ENCODE peak calls at places on chromosomes 16 and 17, in four cellular contexts. S is right lobe of liver, I is neural progenitor cell, K is tibial artery. M is an unnamed sample.
A peak's percentile ranks its signal among the peaks of the same experiment; 100 is the strongest.

GRCh38 chr17:9242983-9243382 is 221.7 kb downstream of the NTN1 start:
- DNase-seq in S (no peak), I (no peak), K (no peak), M (no peak)

GRCh38 chr17:67212716-67213417 is 32.1 kb downstream of the HELZ start:
- DNase-seq in S (no peak), I (no peak), K (no peak), M (no peak)

GRCh38 chr17:76540381-76541300 is 797 bp downstream of the PRCD start:
- DNase-seq in S (peak; percentile 89), I (peak; percentile 96), K (peak; percentile 91), M (peak; percentile 92)

GRCh38 chr17:78258323-78259229 is 27.1 kb downstream of the TMEM235 start:
- DNase-seq in S (no peak), I (peak; percentile 8), K (peak; percentile 51), M (peak; percentile 86)

GRCh38 chr16:49924078-49924477 is 68.2 kb upstream of the ZNF423 start:
- DNase-seq in S (no peak), I (no peak), K (no peak), M (no peak)

GRCh38 chr17:14792751-14793150 is 472.4 kb downstream of the PMP22 start:
- DNase-seq in S (peak; percentile 54), I (no peak), K (no peak), M (no peak)

GRCh38 chr17:65987988-65988387 is 203.9 kb downstream of the CEP112 start:
- DNase-seq in S (no peak), I (peak; percentile 64), K (no peak), M (no peak)

GRCh38 chr16:8999800-9000199 is 36.1 kb upstream of the USP7 start:
- DNase-seq in S (no peak), I (no peak), K (no peak), M (no peak)

GRCh38 chr16:66266436-66267286 is 99.8 kb upstream of the CDH5 start:
- DNase-seq in S (no peak), I (peak; percentile 48), K (peak; percentile 78), M (peak; percentile 61)

GRCh38 chr17:79919164-79919585 is 79.9 kb upstream of the CBX4 start:
- DNase-seq in S (peak; percentile 98), I (no peak), K (peak; percentile 84), M (peak; percentile 95)

GRCh38 chr17:32927201-32927723 is 691 bp upstream of the TMEM98 start:
- DNase-seq in S (no peak), I (no peak), K (peak; percentile 26), M (no peak)

GRCh38 chr16:23640669-23640958 is 496 bp downstream of the PALB2 start:
- DNase-seq in S (no peak), I (no peak), K (no peak), M (no peak)

GRCh38 chr17:64264891-64265290 is 1.8 kb upstream of the TEX2 start:
- DNase-seq in S (no peak), I (no peak), K (no peak), M (no peak)

GRCh38 chr17:62705116-62705515 is 77.6 kb downstream of the MRC2 start:
- DNase-seq in S (peak; percentile 25), I (peak; percentile 30), K (no peak), M (no peak)

GRCh38 chr16:16033208-16033717 is 83.8 kb downstream of the ABCC1 start:
- DNase-seq in S (no peak), I (no peak), K (no peak), M (no peak)

GRCh38 chr16:16101585-16101984 is 121.7 kb downstream of the ABCC6 start:
- DNase-seq in S (no peak), I (no peak), K (no peak), M (no peak)

DNA sequence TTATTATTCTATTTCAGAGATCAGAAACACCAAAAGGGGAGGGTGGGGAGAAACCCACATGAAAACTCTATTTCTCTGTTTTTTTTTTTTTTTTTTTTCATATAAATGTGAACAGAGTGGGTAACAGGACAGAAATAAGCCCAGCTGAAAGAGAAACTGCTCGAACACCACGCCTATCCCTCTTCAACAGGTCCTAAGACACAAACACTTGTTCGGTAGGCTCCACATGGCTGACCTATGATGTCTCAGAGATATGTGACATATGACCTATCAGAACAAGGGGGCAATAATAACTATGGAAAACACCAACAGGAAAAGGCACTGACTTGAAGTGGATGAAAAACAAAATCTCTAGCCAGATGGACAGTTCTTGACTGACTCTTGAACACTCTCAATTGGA is 44.8 kb downstream of the PARN start:
- DNase-seq in S (no peak), I (no peak), K (no peak), M (no peak)
- H3K36me3 ChIP-seq in S (no peaks in the 10 kb centered on the region), I (peaks cover 10% of the 10 kb centered on the region), K (peaks cover 83% of the 10 kb centered on the region), M (peaks cover 92% of the 10 kb centered on the region)

DNA sequence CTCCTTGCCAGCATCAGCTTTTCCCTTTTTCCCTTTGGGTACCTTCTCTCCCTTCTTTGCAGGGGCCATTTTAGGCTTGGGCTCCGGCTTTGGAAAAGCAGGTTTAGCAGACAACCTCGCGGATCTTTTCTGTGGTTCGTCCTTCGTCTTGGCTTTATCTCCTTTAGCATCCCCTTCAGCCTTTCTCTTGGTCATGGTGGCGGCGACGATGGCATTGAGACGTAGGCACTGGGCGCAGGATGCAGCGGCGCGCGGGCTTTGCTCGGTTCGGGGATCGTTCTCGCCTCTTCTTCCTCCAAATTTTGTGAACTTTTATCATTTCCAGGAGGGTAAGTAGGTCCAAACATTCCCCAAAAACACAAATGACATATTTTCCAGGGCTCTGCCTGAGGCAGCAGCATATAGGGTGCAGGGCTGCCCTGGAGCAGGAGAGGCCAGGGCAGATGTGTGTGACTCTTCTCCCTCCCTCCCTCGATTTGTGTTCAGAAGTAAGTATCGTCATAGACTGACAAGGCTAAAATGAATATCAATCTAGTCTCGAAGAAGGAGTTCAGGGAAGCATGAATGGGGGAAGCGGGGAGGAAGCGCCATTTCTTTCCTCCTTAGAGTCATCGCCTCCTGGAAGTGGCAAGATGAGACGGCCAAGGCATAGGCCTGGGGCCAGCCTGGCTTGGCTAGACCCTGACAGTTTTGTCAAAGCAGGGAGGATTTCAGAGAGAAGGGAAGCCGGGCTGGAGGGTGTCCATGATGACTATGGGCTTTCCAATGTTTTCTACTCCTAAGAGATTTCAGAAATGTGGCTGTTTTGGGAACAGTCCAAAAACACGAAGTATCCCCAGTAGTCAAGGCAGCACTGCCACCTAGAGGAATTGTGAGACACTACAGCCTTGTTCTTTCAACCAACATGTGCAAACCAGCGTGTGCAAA is 13.2 kb downstream of the CHCT1 start:
- DNase-seq in S (no peak), I (peak; percentile 80), K (peak; percentile 83), M (no peak)
- H3K4me3 ChIP-seq in S (no peak overlapping the region), I (no peak overlapping the region), K (no peak overlapping the region), M (no peak overlapping the region)

DNA sequence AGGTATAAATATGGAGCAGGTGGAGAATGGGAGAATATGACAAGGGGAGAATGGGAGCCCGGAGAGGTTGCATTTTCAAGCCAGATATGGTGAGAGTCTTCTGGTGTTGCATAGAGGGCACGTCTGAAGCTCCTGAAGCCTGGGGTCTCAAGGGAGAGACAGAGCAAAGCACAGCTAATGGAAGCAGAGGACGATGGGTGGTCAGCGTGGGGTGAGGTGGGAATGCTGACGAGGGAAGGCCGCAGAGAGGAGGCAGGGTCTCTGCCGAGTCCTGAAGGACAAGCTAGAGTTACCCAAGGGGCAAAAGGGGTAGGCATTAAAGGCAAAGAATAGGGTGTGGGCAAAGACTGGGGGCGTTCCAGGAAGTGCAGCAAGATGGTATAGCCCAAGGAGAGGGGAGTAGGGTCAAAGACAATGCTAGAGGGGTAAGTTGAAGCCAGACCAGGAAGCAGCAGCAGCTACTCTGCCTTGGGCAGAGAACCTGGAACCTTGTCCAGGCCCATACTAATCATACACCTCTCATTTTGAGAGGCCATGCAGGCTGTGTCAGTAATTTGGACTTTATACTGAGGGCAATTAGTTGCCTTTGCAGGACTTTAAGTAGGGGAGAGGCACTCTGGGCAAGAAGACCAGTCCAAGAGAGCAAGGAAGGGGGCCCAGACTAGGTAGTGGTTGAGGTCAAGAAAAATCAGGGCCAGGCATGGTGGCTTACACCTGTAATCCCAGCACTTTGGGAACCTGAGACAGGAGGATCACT is 2.7 kb downstream of the OTOP3 start:
- DNase-seq in S (no peak), I (no peak), K (no peak), M (no peak)
- H3K36me3 ChIP-seq in S (no peaks in the 10 kb centered on the region), I (no peaks in the 10 kb centered on the region), K (no peaks in the 10 kb centered on the region), M (no peaks in the 10 kb centered on the region)

DNA sequence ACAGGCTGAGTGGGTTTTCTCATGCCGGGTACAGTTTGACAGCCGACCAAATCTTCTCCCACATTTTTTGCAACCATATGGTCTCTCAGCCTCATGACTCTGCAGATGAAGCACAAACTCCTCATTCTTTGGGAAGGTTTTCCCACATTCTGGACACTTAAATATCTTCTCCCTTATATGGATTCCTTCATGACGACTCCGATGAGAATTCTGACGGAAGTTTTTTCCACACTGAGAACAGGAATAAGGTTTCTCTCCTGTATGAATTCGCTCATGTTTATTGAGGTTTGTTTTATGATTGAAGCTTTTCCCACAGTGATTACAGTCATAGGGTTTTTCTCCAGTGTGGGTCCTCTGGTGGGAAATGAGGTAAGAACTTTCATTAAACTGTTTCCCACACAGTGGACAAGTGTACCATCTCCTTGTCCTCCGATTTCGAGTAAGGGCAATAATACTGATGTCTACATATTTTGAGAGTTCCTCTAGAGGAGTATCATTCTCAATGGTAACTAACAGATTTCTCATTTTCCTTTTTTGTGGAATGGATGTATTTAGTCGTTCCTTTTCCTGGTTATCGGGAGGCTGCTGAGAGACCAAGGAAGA is 10.9 kb downstream of the ZNF200 start:
- DNase-seq in S (no peak), I (no peak), K (no peak), M (no peak)
- H3K4me3 ChIP-seq in S (no peak overlapping the region), I (no peak overlapping the region), K (no peak overlapping the region), M (no peak overlapping the region)

DNA sequence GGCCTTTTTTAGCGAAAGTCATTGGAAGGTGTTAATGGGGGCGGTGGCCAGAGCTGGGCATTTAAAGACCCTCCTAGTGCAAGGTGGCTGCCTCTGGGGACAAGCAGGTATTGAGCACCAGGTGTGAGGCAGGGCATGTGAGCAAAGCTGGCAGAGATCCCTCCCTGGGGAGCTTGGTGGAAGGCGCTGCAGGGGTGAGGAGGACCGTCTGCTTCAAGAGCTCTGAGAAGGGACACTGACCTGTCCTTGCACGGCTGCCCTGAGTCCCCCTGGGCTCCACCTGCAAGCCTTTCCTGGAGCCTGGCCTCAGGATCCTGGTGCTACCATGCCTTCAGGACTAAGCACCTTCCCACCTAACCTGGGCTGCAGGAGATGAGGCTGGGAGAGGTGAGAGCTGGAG is 127.0 kb upstream of the CIBAR2 start:
- DNase-seq in S (no peak), I (no peak), K (no peak), M (no peak)
- H3K36me3 ChIP-seq in S (no peaks in the 10 kb centered on the region), I (no peaks in the 10 kb centered on the region), K (no peaks in the 10 kb centered on the region), M (no peaks in the 10 kb centered on the region)

DNA sequence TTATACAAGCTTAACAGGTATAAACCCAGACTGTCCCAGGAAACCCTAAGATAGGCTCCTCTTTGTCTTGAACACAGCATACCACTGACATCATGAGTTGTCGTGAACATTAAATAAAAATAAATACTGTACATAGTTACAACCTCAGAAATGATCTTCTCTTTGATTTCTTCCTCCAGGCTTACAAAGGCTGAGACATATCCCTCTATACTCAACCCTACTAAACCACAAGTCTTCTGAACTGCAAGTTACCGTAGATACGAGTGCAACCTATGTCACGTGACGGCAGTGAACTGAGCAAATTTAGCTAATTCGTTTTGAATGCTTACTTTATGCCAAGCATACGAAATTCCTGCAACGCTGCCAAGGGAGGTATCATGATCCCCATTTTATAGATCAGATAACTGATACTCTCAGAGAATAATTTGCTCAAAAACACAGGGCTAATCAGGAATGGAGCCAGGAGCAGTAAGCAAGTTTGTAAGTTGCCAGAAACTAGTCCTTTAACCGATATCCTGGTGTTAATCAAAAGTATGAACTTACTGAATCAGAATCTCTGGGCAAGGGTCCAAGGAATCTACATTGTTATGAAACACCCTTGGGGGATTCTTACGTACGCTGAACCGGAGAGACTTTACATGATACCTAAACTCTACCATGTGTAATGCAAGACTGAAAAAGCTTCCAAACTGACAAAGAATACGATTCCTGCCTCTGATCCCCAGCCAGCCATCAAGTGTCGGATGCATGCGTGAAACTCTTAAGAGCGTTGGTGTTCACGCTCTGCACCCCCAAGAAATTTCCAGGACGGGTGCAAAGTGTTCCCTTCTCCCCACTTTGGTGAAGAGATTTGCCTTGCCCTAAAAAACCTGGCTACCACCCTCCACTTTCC is 106.2 kb downstream of the XYLT1 start:
- DNase-seq in S (no peak), I (no peak), K (no peak), M (no peak)
- H3K4me3 ChIP-seq in S (no peak overlapping the region), I (no peak overlapping the region), K (no peak overlapping the region), M (no peak overlapping the region)

GRCh38 chr17:18093616-18094408 is 6.1 kb downstream of the DRG2 start:
- DNase-seq in S (no peak), I (peak; percentile 48), K (peak; percentile 40), M (no peak)
- H3K36me3 ChIP-seq in S (no peaks in the 10 kb centered on the region), I (no peaks in the 10 kb centered on the region), K (peaks cover 52% of the 10 kb centered on the region), M (peaks cover 73% of the 10 kb centered on the region)

M was measured in lower lobe of right lung.